ENCODE peak calls at places on chromosome 18, in six cellular contexts. One of them, this sample, is unnamed.

GRCh38 chr18:616380-616995 is 19.7 kb downstream of the CLUL1 start:
- DNase-seq in pancreas: no peak
- DNase-seq in WERI-Rb-1: no peak
- DNase-seq in heart right ventricle: no peak
- DNase-seq in MM.1S: peak
- DNase-seq in astrocyte: peak
- DNase-seq in this sample: no peak

GRCh38 chr18:47737956-47738355 is 192.5 kb downstream of the SMAD2 start:
- DNase-seq in pancreas: no peak
- DNase-seq in WERI-Rb-1: peak
- DNase-seq in heart right ventricle: no peak
- DNase-seq in MM.1S: no peak
- DNase-seq in astrocyte: no peak
- DNase-seq in this sample: no peak

GRCh38 chr18:9835112-9835755 is 50.5 kb upstream of the TXNDC2 start:
- DNase-seq in pancreas: no peak
- DNase-seq in WERI-Rb-1: peak
- DNase-seq in heart right ventricle: no peak
- DNase-seq in MM.1S: no peak
- DNase-seq in astrocyte: no peak
- DNase-seq in this sample: no peak

GRCh38 chr18:59616501-59616900 is 80.7 kb downstream of the CCBE1 start:
- DNase-seq in pancreas: no peak
- DNase-seq in WERI-Rb-1: no peak
- DNase-seq in heart right ventricle: no peak
- DNase-seq in MM.1S: no peak
- DNase-seq in astrocyte: peak
- DNase-seq in this sample: no peak

GRCh38 chr18:77857926-77858325 is 608.3 kb downstream of the GALR1 start:
- DNase-seq in pancreas: no peak
- DNase-seq in WERI-Rb-1: peak
- DNase-seq in heart right ventricle: no peak
- DNase-seq in MM.1S: no peak
- DNase-seq in astrocyte: no peak
- DNase-seq in this sample: no peak

GRCh38 chr18:79940814-79941472 is 10.5 kb downstream of the SLC66A2 start:
- DNase-seq in pancreas: no peak
- DNase-seq in WERI-Rb-1: peak
- DNase-seq in heart right ventricle: no peak
- DNase-seq in MM.1S: no peak
- DNase-seq in astrocyte: no peak
- DNase-seq in this sample: no peak

GRCh38 chr18:4181882-4182568 is 273.1 kb downstream of the DLGAP1 start:
- DNase-seq in pancreas: no peak
- DNase-seq in WERI-Rb-1: peak
- DNase-seq in heart right ventricle: no peak
- DNase-seq in MM.1S: no peak
- DNase-seq in astrocyte: no peak
- DNase-seq in this sample: no peak

GRCh38 chr18:41732371-41732770 is 222.7 kb upstream of the PIK3C3 start:
- DNase-seq in pancreas: no peak
- DNase-seq in WERI-Rb-1: no peak
- DNase-seq in heart right ventricle: no peak
- DNase-seq in MM.1S: no peak
- DNase-seq in astrocyte: no peak
- DNase-seq in this sample: no peak

GRCh38 chr18:3624818-3625716 is 175.1 kb downstream of the TGIF1 start:
- DNase-seq in pancreas: no peak
- DNase-seq in WERI-Rb-1: no peak
- DNase-seq in heart right ventricle: no peak
- DNase-seq in MM.1S: no peak
- DNase-seq in astrocyte: peak
- DNase-seq in this sample: peak

GRCh38 chr18:37309861-37310260 is 255.7 kb downstream of the CELF4 start:
- DNase-seq in pancreas: no peak
- DNase-seq in WERI-Rb-1: no peak
- DNase-seq in heart right ventricle: no peak
- DNase-seq in MM.1S: no peak
- DNase-seq in astrocyte: no peak
- DNase-seq in this sample: no peak

GRCh38 chr18:33578371-33579146 is 540 bp downstream of the ASXL3 start:
- DNase-seq in pancreas: peak
- DNase-seq in WERI-Rb-1: no peak
- DNase-seq in heart right ventricle: peak
- DNase-seq in MM.1S: no peak
- DNase-seq in astrocyte: peak
- DNase-seq in this sample: no peak

GRCh38 chr18:3151379-3152264 is 68.1 kb downstream of the MYOM1 start:
- DNase-seq in pancreas: no peak
- DNase-seq in WERI-Rb-1: no peak
- DNase-seq in heart right ventricle: no peak
- DNase-seq in MM.1S: peak
- DNase-seq in astrocyte: peak
- DNase-seq in this sample: peak

GRCh38 chr18:73842795-73843394 is 304.7 kb downstream of the FBXO15 start:
- DNase-seq in pancreas: peak
- DNase-seq in WERI-Rb-1: peak
- DNase-seq in heart right ventricle: peak
- DNase-seq in MM.1S: peak
- DNase-seq in astrocyte: peak
- DNase-seq in this sample: no peak

GRCh38 chr18:73840319-73841065 is 307.1 kb downstream of the FBXO15 start:
- DNase-seq in pancreas: no peak
- DNase-seq in WERI-Rb-1: peak
- DNase-seq in heart right ventricle: no peak
- DNase-seq in MM.1S: no peak
- DNase-seq in astrocyte: no peak
- DNase-seq in this sample: no peak

GRCh38 chr18:73839441-73839840 is 308.2 kb downstream of the FBXO15 start:
- DNase-seq in pancreas: no peak
- DNase-seq in WERI-Rb-1: no peak
- DNase-seq in heart right ventricle: no peak
- DNase-seq in MM.1S: no peak
- DNase-seq in astrocyte: no peak
- DNase-seq in this sample: no peak

GRCh38 chr18:73841661-73842060 is 306.0 kb downstream of the FBXO15 start:
- DNase-seq in pancreas: no peak
- DNase-seq in WERI-Rb-1: no peak
- DNase-seq in heart right ventricle: no peak
- DNase-seq in MM.1S: no peak
- DNase-seq in astrocyte: no peak
- DNase-seq in this sample: no peak
- TF ChIP-seq CTCF in pancreas: no peak
- TF ChIP-seq CTCF in WERI-Rb-1: no peak
- TF ChIP-seq CTCF in heart right ventricle: no peak
- TF ChIP-seq CTCF in MM.1S: no peak
- TF ChIP-seq CTCF in astrocyte: peak
- TF ChIP-seq CTCF in this sample: peak

GRCh38 chr18:7165846-7166393 is 48.3 kb upstream of the LAMA1 start:
- DNase-seq in pancreas: no peak
- DNase-seq in WERI-Rb-1: peak
- DNase-seq in heart right ventricle: no peak
- DNase-seq in MM.1S: no peak
- DNase-seq in astrocyte: no peak
- DNase-seq in this sample: no peak
- H3K4me3 ChIP-seq in pancreas: no peak
- H3K4me3 ChIP-seq in WERI-Rb-1: no peak
- H3K4me3 ChIP-seq in heart right ventricle: no peak
- H3K4me3 ChIP-seq in MM.1S: no peak
- H3K4me3 ChIP-seq in astrocyte: no peak
- H3K4me3 ChIP-seq in this sample: no peak

DNA sequence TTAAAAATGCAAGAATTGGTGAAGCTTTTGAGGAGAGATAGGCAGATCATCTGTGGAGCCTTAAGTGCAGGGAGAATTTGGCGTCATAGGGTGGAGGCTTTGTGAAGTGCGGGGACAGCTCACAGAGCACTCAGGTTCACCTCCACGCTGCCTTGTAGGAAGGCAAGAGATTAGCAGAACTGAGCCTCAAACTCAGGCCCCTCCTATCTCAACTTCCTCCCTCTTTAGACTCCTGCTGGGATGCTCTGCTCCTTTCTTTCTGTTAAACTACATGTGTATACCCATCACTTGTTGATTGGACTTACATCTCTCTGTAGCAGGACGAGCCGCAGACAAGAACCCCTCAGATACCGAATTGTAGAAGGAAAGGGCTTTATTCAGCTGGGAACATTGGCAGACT is 422.2 kb downstream of the SETBP1 start:
- DNase-seq in pancreas: no peak
- DNase-seq in WERI-Rb-1: no peak
- DNase-seq in heart right ventricle: no peak
- DNase-seq in MM.1S: no peak
- DNase-seq in astrocyte: no peak
- DNase-seq in this sample: no peak
- TF ChIP-seq CTCF in pancreas: no peak
- TF ChIP-seq CTCF in WERI-Rb-1: no peak
- TF ChIP-seq CTCF in heart right ventricle: no peak
- TF ChIP-seq CTCF in MM.1S: no peak
- TF ChIP-seq CTCF in astrocyte: no peak
- TF ChIP-seq CTCF in this sample: no peak

DNA sequence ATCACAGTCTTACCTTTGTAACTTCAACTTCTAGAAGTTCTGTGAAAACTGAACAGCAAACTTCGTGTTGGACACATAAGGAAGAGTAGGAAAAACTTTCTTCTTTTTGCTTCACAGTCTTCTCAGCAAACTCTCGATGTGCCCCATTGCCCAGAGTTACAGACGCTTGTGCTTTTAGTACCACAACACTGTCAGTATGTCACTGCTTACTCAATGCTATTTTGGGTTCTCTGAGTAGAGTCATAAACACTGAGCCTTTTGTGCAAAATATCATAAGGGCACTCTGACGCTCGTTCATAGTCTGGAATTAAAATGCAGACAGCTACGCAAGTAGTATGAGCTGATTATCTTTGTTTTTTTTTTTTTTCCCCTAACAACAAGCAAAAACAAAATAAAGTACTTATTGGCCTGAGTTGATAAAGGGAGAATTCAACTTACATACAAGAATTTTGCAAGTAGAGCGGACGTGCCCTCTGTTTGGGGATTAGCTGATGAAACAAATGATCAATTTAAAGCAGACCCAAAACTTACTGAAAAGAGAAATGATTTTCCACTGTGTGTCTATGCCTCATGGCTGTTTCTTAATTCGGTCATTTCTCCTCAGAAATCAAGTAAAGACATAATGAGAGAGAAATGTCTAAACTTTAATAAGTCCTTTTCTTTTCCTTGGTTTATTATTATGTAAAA is at the start of gene CDH19:
- DNase-seq in pancreas: no peak
- DNase-seq in WERI-Rb-1: no peak
- DNase-seq in heart right ventricle: peak
- DNase-seq in MM.1S: no peak
- DNase-seq in astrocyte: no peak
- DNase-seq in this sample: no peak
- H3K4me3 ChIP-seq in pancreas: no peak
- H3K4me3 ChIP-seq in WERI-Rb-1: no peak
- H3K4me3 ChIP-seq in heart right ventricle: peak
- H3K4me3 ChIP-seq in MM.1S: no peak
- H3K4me3 ChIP-seq in astrocyte: no peak
- H3K4me3 ChIP-seq in this sample: no peak

GRCh38 chr18:58541137-58541788 is 87.6 kb downstream of the ALPK2 start:
- DNase-seq in pancreas: no peak
- DNase-seq in WERI-Rb-1: peak
- DNase-seq in heart right ventricle: no peak
- DNase-seq in MM.1S: peak
- DNase-seq in astrocyte: no peak
- DNase-seq in this sample: no peak
- TF ChIP-seq CTCF in pancreas: no peak
- TF ChIP-seq CTCF in WERI-Rb-1: peak
- TF ChIP-seq CTCF in heart right ventricle: no peak
- TF ChIP-seq CTCF in MM.1S: peak
- TF ChIP-seq CTCF in astrocyte: no peak
- TF ChIP-seq CTCF in this sample: peak

DNA sequence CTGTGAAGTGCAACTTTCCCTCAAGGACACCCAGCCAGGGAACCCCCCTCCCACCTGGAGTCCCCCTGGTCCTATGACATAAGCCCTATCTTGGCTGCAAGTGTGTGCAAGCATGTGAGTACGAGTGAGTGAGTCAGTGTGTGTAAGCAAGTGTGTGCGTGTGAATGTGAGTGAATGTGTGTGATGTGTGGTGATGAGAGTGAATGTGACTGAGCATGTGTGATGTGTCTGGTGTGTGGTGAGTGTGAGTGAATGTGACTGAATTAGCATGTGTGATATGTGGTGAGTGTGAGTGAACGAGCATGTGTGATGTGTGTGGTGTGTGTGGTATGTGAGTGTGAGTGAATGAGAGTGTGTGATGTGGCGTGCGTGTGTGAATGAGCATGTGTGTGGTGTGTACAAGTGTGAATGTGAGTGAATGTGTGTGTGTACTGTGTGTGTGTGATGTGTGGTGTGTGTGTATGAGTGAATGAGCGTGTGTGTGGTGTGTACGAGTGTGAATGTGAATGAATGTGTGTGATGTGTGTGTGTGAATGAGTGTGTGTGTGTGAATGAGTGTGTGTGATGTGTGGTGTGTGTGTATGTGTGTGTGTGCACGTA is 68.8 kb upstream of the SMAD7 start:
- DNase-seq in pancreas: no peak
- DNase-seq in WERI-Rb-1: peak
- DNase-seq in heart right ventricle: no peak
- DNase-seq in MM.1S: no peak
- DNase-seq in astrocyte: peak
- DNase-seq in this sample: no peak
- H3K4me3 ChIP-seq in pancreas: no peak
- H3K4me3 ChIP-seq in WERI-Rb-1: no peak
- H3K4me3 ChIP-seq in heart right ventricle: no peak
- H3K4me3 ChIP-seq in MM.1S: no peak
- H3K4me3 ChIP-seq in astrocyte: no peak
- H3K4me3 ChIP-seq in this sample: no peak

GRCh38 chr18:24734058-24734457 is 273.6 kb downstream of the HRH4 start:
- DNase-seq in pancreas: no peak
- DNase-seq in WERI-Rb-1: peak
- DNase-seq in heart right ventricle: peak
- DNase-seq in MM.1S: no peak
- DNase-seq in astrocyte: no peak
- DNase-seq in this sample: no peak
- TF ChIP-seq CTCF in pancreas: no peak
- TF ChIP-seq CTCF in WERI-Rb-1: peak
- TF ChIP-seq CTCF in heart right ventricle: no peak
- TF ChIP-seq CTCF in MM.1S: peak
- TF ChIP-seq CTCF in astrocyte: no peak
- TF ChIP-seq CTCF in this sample: peak

This sample was measured in AG09309.